ENCODE peak calls at places on chromosomes 13 and 19, in eight cellular contexts. D is K562, K is SK-N-SH, Z is HCT116, Y is GM12878, O is HepG2, S is H1, W is endothelial cell of umbilical vein. P is an unnamed sample.

GRCh38 chr19:14432817-14433453 is at the start of gene PKN1:
- DNase-seq in S (peak), W (peak), K (peak), Y (no peak), O (no peak), D (peak), Z (no peak), P (no peak)

GRCh38 chr19:771332-771785 is 20.4 kb downstream of the MISP start:
- DNase-seq in Y (no peak), O (peak), Z (peak), S (no peak), K (peak), D (peak), W (peak), P (no peak)

GRCh38 chr19:9431475-9431874 is 3.9 kb downstream of the ZNF266 start:
- DNase-seq in Y (no peak), S (peak), W (no peak), O (no peak), Z (no peak), D (peak), K (peak), P (no peak)

GRCh38 chr19:803686-804418 is 6.6 kb downstream of the PTBP1 start:
- DNase-seq in W (no peak), Z (no peak), O (no peak), K (no peak), D (no peak), Y (no peak), S (no peak), P (no peak)

GRCh38 chr13:40149611-40150283 is 494.3 kb downstream of the COG6 start:
- DNase-seq in W (peak), Z (no peak), O (no peak), S (no peak), K (no peak), D (no peak), Y (no peak), P (no peak)

GRCh38 chr19:51627491-51628138 is 2.6 kb downstream of the SIGLEC5 start:
- DNase-seq in Y (no peak), D (no peak), W (no peak), Z (no peak), O (no peak), S (no peak), K (no peak), P (no peak)

GRCh38 chr19:37654525-37654832 is 786 bp downstream of the ZFP30 start:
- DNase-seq in Z (no peak), D (no peak), W (peak), K (no peak), S (no peak), Y (no peak), O (no peak), P (no peak)

GRCh38 chr19:10450853-10451609 is 30.7 kb downstream of the PDE4A start:
- DNase-seq in O (no peak), W (no peak), Z (no peak), K (peak), D (peak), S (peak), Y (no peak), P (no peak)

GRCh38 chr13:28137556-28137955 is 789 bp upstream of the PAN3 start:
- DNase-seq in W (no peak), Y (no peak), Z (no peak), D (no peak), S (no peak), K (no peak), O (no peak), P (no peak)

GRCh38 chr13:57631607-57632275 is at the start of gene PCDH17:
- DNase-seq in Y (no peak), W (peak), K (peak), D (no peak), O (no peak), Z (no peak), S (peak), P (no peak)

GRCh38 chr13:58239774-58240268 is 608.3 kb downstream of the PCDH17 start:
- DNase-seq in W (no peak), S (no peak), Z (no peak), D (no peak), K (no peak), Y (no peak), O (no peak), P (no peak)

GRCh38 chr13:20608438-20609020 is 41.6 kb downstream of the IFT88 start:
- DNase-seq in O (no peak), W (no peak), K (no peak), Z (no peak), S (no peak), D (no peak), Y (no peak), P (no peak)

GRCh38 chr19:7265963-7266362 is 28.3 kb downstream of the INSR start:
- DNase-seq in Z (no peak), S (no peak), W (peak), K (no peak), Y (no peak), O (no peak), D (no peak), P (no peak)

GRCh38 chr19:42370667-42371066 is 19.4 kb downstream of the CNFN start:
- DNase-seq in S (no peak), W (peak), Y (no peak), K (no peak), Z (no peak), O (no peak), D (no peak), P (no peak)

GRCh38 chr13:45439000-45439399 is 20.8 kb upstream of the SLC25A30 start:
- DNase-seq in S (no peak), K (no peak), Z (no peak), W (no peak), O (no peak), Y (peak), D (no peak), P (no peak)

GRCh38 chr13:30504081-30504480 is 38.3 kb upstream of the HMGB1 start:
- DNase-seq in W (no peak), Y (peak), K (no peak), Z (no peak), S (no peak), D (peak), O (no peak), P (peak)

GRCh38 chr13:30257433-30258099 is 49.8 kb downstream of the KATNAL1 start:
- DNase-seq in K (peak), W (no peak), Y (no peak), Z (no peak), D (no peak), S (peak), O (no peak), P (no peak)

GRCh38 chr13:62846302-62846701 is 1430.7 kb upstream of the PCDH20 start:
- DNase-seq in S (no peak), W (peak), Z (peak), K (no peak), O (no peak), D (no peak), Y (no peak), P (no peak)

GRCh38 chr19:56946164-56946563 is 105.6 kb upstream of the PEG3 start:
- DNase-seq in O (no peak), Z (no peak), D (no peak), S (no peak), W (no peak), Y (no peak), K (peak), P (no peak)

GRCh38 chr13:60662595-60662994 is 265.6 kb downstream of the TDRD3 start:
- DNase-seq in S (no peak), O (no peak), Z (no peak), W (no peak), D (no peak), Y (no peak), K (no peak), P (no peak)

GRCh38 chr19:50328257-50329145 is 676 bp downstream of the KCNC3 start:
- DNase-seq in W (peak), S (peak), K (peak), Z (no peak), O (no peak), D (peak), Y (no peak), P (no peak)

GRCh38 chr13:20254076-20254475 is 22.0 kb upstream of the GJB6 start:
- DNase-seq in Z (no peak), D (no peak), S (no peak), Y (no peak), O (no peak), W (no peak), K (no peak), P (no peak)

GRCh38 chr19:29311391-29311790 is 98.4 kb upstream of the UQCRFS1 start:
- DNase-seq in D (no peak), S (no peak), K (no peak), Y (no peak), W (no peak), O (no peak), Z (no peak), P (no peak)

GRCh38 chr13:93628136-93628535 is 401.5 kb downstream of the GPC6 start:
- DNase-seq in D (no peak), Z (no peak), O (no peak), Y (no peak), W (no peak), S (no peak), K (peak), P (no peak)

GRCh38 chr13:80341098-80341701 is at the start of gene SPRY2:
- DNase-seq in Y (no peak), D (peak), Z (peak), K (peak), W (peak), S (peak), O (peak), P (no peak)

GRCh38 chr13:75762066-75762937 is 126.2 kb downstream of the LMO7 start:
- DNase-seq in D (no peak), S (no peak), W (peak), Z (no peak), O (peak), Y (peak), K (no peak), P (no peak)

GRCh38 chr19:33621811-33622504 is at the start of gene CHST8:
- DNase-seq in K (peak), Z (no peak), O (no peak), Y (no peak), W (peak), D (peak), S (peak), P (no peak)

GRCh38 chr19:1141944-1142343 is 32.1 kb downstream of the SBNO2 start:
- DNase-seq in S (no peak), W (no peak), Z (no peak), D (no peak), O (peak), K (no peak), Y (no peak), P (no peak)

GRCh38 chr13:43848250-43848649 is 31.3 kb downstream of the CCDC122 start:
- DNase-seq in Y (no peak), S (no peak), W (peak), K (no peak), D (no peak), O (peak), Z (no peak), P (no peak)

GRCh38 chr19:55344444-55344843 is 4.8 kb downstream of the KMT5C start:
- DNase-seq in D (no peak), Y (no peak), K (peak), O (no peak), S (no peak), W (no peak), Z (no peak), P (no peak)

GRCh38 chr13:73259061-73259908 is 200.5 kb downstream of the KLF5 start:
- DNase-seq in Y (no peak), W (no peak), O (no peak), S (no peak), Z (no peak), D (no peak), K (no peak), P (no peak)

GRCh38 chr19:49422407-49423277 is 599 bp downstream of the PTH2 start:
- DNase-seq in Y (no peak), K (peak), W (peak), D (peak), S (peak), O (no peak), Z (no peak), P (no peak)

GRCh38 chr13:21106089-21106488 is 44.7 kb upstream of the LATS2 start:
- DNase-seq in K (no peak), O (no peak), D (no peak), Y (no peak), S (no peak), Z (no peak), W (no peak), P (no peak)

GRCh38 chr13:42110410-42111155 is 62.1 kb downstream of the DGKH start:
- DNase-seq in Z (peak), D (peak), O (peak), K (peak), S (no peak), W (peak), Y (peak), P (peak)

GRCh38 chr19:55452381-55453325 is 8.8 kb downstream of the ISOC2 start:
- DNase-seq in Y (no peak), W (peak), D (peak), Z (no peak), K (peak), O (peak), S (peak), P (peak)

GRCh38 chr13:108897955-108898354 is 268.5 kb downstream of the MYO16 start:
- DNase-seq in K (no peak), O (no peak), D (no peak), W (peak), Z (no peak), Y (no peak), S (no peak), P (no peak)

GRCh38 chr13:112145221-112146072 is 78.5 kb downstream of the SOX1 start:
- DNase-seq in D (no peak), Y (no peak), W (no peak), O (no peak), K (no peak), Z (no peak), S (no peak), P (no peak)

GRCh38 chr13:45411631-45412030 is 6.5 kb downstream of the SLC25A30 start:
- DNase-seq in Z (no peak), O (no peak), W (no peak), Y (no peak), S (no peak), D (no peak), K (no peak), P (no peak)

GRCh38 chr13:43316997-43317396 is 293.6 kb downstream of the DNAJC15 start:
- DNase-seq in O (no peak), W (peak), D (no peak), Z (no peak), K (peak), Y (no peak), S (no peak), P (no peak)

GRCh38 chr13:77343841-77344240 is 16.9 kb upstream of the MYCBP2 start:
- DNase-seq in O (no peak), K (no peak), W (no peak), S (no peak), D (no peak), Y (no peak), Z (no peak), P (no peak)

GRCh38 chr13:50910483-50910805 is 853 bp downstream of the RNASEH2B start:
- DNase-seq in Z (peak), K (peak), O (peak), Y (no peak), W (peak), D (peak), S (peak), P (no peak)
- TF ChIP-seq POLR2AphosphoS5 in Z (no peak), K (no peak), O (no peak), Y (no peak), W (no peak), D (no peak), S (peak), P (no peak)

GRCh38 chr13:94968757-94969086 is 256.4 kb upstream of the SOX21 start:
- DNase-seq in Y (no peak), W (no peak), S (no peak), D (no peak), O (no peak), Z (no peak), K (no peak), P (no peak)
- H3K4me3 ChIP-seq in Y (no peak), W (no peak), S (peak), D (no peak), O (no peak), Z (no peak), K (peak), P (peak)

GRCh38 chr19:3042545-3043267 is 13.6 kb upstream of the TLE2 start:
- DNase-seq in Z (no peak), S (no peak), O (no peak), Y (no peak), W (no peak), D (no peak), K (no peak), P (no peak)

GRCh38 chr19:3039125-3039524 is 10.0 kb upstream of the TLE2 start:
- DNase-seq in D (no peak), Z (no peak), K (no peak), W (no peak), O (no peak), Y (no peak), S (no peak), P (no peak)

GRCh38 chr19:3039641-3040077 is 10.6 kb upstream of the TLE2 start:
- DNase-seq in K (no peak), Z (peak), O (peak), Y (no peak), D (no peak), W (no peak), S (no peak), P (no peak)

GRCh38 chr19:3041302-3041701 is 12.2 kb upstream of the TLE2 start:
- DNase-seq in S (peak), Z (no peak), O (no peak), D (no peak), W (no peak), Y (no peak), K (no peak), P (no peak)

GRCh38 chr19:3041756-3042517 is 12.9 kb upstream of the TLE2 start:
- DNase-seq in Y (no peak), K (no peak), W (no peak), Z (no peak), D (peak), O (no peak), S (peak), P (no peak)
- H3K9ac ChIP-seq in Y (no peak), K (no peak), W (no peak), Z (no peak), D (peak), O (no peak), S (no peak), P (peak)

GRCh38 chr19:44949550-44949949 is 3.7 kb downstream of the APOC2 start:
- DNase-seq in S (no peak), K (no peak), Y (no peak), O (no peak), Z (no peak), W (no peak), D (no peak), P (no peak)

GRCh38 chr19:44948763-44949374 is 3.0 kb downstream of the APOC2 start:
- DNase-seq in Z (no peak), D (no peak), S (no peak), Y (no peak), K (no peak), O (no peak), W (no peak), P (no peak)

GRCh38 chr19:44951179-44952159 is 3.7 kb upstream of the CLPTM1 start:
- DNase-seq in Y (no peak), W (peak), S (peak), Z (peak), D (peak), K (peak), O (peak), P (peak)

GRCh38 chr19:44947041-44947581 is 1.3 kb downstream of the APOC2 start:
- DNase-seq in Z (no peak), K (no peak), Y (no peak), W (no peak), D (no peak), O (no peak), S (no peak), P (no peak)

DNA sequence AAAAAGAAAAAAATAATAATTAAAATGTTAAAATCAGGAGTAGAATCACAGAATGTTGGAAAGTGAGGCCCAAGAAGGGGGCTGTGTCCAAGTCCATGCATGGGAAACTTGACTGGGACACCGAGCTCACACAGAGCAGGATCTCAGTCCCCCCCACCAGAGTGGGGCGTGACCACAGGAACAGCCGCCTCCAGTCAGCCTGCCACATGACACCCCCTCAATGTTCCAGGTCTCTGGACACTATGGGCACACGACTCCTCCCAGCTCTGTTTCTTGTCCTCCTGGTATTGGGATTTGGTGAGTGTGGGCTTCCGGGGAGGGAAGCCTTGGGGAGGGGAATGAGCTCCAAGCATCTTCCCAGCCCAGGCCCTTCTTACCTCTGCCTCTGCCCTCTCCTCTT is 2.4 kb downstream of the APOC2 start:
- DNase-seq in O (no peak), S (no peak), W (no peak), Y (no peak), D (peak), Z (no peak), K (no peak), P (no peak)
- TF ChIP-seq POLR2AphosphoS5 in O (no peak), S (no peak), W (no peak), Y (no peak), D (no peak), Z (no peak), K (no peak), P (no peak)

DNA sequence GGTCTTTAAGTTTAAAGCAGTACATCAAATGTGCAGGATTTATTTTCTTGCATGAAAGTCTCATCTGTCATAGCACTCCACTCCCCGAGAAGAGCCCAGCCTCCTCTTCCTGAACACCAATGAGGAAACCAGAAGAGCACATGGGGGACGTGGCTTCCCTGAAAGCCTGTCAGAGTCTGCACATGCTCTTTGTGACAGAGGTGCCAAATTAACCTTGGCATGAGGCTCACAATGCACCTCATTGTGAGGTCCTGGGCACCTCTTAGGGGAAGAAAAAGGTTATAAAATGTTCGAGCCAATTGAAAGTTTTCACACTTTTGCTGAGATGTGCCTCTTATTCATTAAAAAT is 141.3 kb upstream of the RFC3 start:
- DNase-seq in S (no peak), O (peak), D (no peak), Y (no peak), Z (no peak), W (peak), K (peak), P (no peak)
- H3K4me3 ChIP-seq in S (no peak), O (peak), D (no peak), Y (no peak), Z (no peak), W (no peak), K (peak), P (peak)

GRCh38 chr19:8366961-8367326 is 3.0 kb downstream of the ANGPTL4 start:
- DNase-seq in K (no peak), D (no peak), O (no peak), Z (no peak), W (no peak), Y (no peak), S (no peak), P (no peak)
- H3K9ac ChIP-seq in K (no peak), D (no peak), O (no peak), Z (peak), W (no peak), Y (no peak), S (no peak), P (no peak)

GRCh38 chr19:16892438-16892837 is 3.6 kb downstream of the F2RL3 start:
- DNase-seq in K (no peak), O (no peak), W (no peak), Y (no peak), Z (no peak), D (no peak), S (no peak), P (no peak)
- TF ChIP-seq POLR2AphosphoS5 in K (no peak), O (no peak), W (no peak), Y (no peak), Z (no peak), D (no peak), S (no peak), P (no peak)